ENCODE peak calls at places on chromosome 14, in six cellular contexts. C is tibial artery; D is adipocyte; R is cardiac muscle cell; F is pancreas; Q is CD8-positive, alpha-beta T cell. A is an unnamed sample. For H3K27me3, the result is how much of the 10 kb centered on the place peaks cover.

GRCh38 chr14:83779266-83779665 is 1750.7 kb upstream of the FLRT2 start:
- DNase-seq in D (peak), R (no peak), C (no peak), Q (no peak), F (no peak), A (peak)

GRCh38 chr14:99077844-99078236 is 194.2 kb downstream of the BCL11B start:
- DNase-seq in Q (peak), C (no peak), R (no peak), D (no peak), F (no peak), A (no peak)

GRCh38 chr14:64953661-64954060 is 11.1 kb upstream of the GPX2 start:
- DNase-seq in R (no peak), D (no peak), F (no peak), Q (no peak), C (no peak), A (no peak)

GRCh38 chr14:90109858-90110257 is 48.1 kb downstream of the KCNK13 start:
- DNase-seq in D (no peak), R (no peak), Q (no peak), C (no peak), F (no peak), A (no peak)

GRCh38 chr14:100304825-100305445 is 1.3 kb downstream of the SLC25A29 start:
- DNase-seq in C (peak), D (peak), R (peak), F (peak), Q (peak), A (no peak)

GRCh38 chr14:100065942-100066574 is 836 bp downstream of the EVL start:
- DNase-seq in D (no peak), F (no peak), C (no peak), Q (peak), R (peak), A (no peak)

GRCh38 chr14:74563233-74563585 is 48.8 kb downstream of the LTBP2 start:
- DNase-seq in R (no peak), D (peak), Q (no peak), C (no peak), F (no peak), A (no peak)

GRCh38 chr14:52551696-52552062 is 626 bp downstream of the TXNDC16 start:
- DNase-seq in Q (no peak), C (no peak), R (peak), D (peak), F (no peak), A (no peak)

GRCh38 chr14:52926994-52927393 is 23.9 kb downstream of the FERMT2 start:
- DNase-seq in C (no peak), F (no peak), Q (no peak), D (peak), R (no peak), A (no peak)

GRCh38 chr14:61221906-61222305 is 59.2 kb downstream of the TMEM30B start:
- DNase-seq in D (no peak), R (no peak), C (no peak), Q (no peak), F (no peak), A (no peak)

GRCh38 chr14:68364823-68365222 is 428.0 kb downstream of the ZFP36L1 start:
- DNase-seq in D (no peak), C (no peak), Q (no peak), R (no peak), F (no peak), A (peak)

GRCh38 chr14:22981090-22982012 is 1.0 kb downstream of the AJUBA start:
- DNase-seq in F (no peak), D (peak), Q (peak), C (no peak), R (peak), A (no peak)

GRCh38 chr14:24838945-24839616 is 205.1 kb upstream of the GZMB start:
- DNase-seq in Q (no peak), F (no peak), C (no peak), R (peak), D (peak), A (no peak)

GRCh38 chr14:67393689-67394088 is 18.3 kb downstream of the PLEK2 start:
- DNase-seq in R (no peak), D (no peak), C (no peak), Q (no peak), F (no peak), A (no peak)

GRCh38 chr14:67815573-67816235 is 686 bp downstream of the ZFYVE26 start:
- DNase-seq in R (peak), F (no peak), Q (no peak), C (no peak), D (peak), A (no peak)

GRCh38 chr14:31241450-31242114 is 34.0 kb upstream of the HECTD1 start:
- DNase-seq in D (no peak), Q (no peak), R (peak), F (no peak), C (no peak), A (no peak)

GRCh38 chr14:79712302-79712950 is 498.9 kb downstream of the DIO2 start:
- DNase-seq in F (no peak), Q (no peak), R (no peak), D (no peak), C (no peak), A (no peak)

GRCh38 chr14:64861916-64862315 is 17.8 kb downstream of the SPTB start:
- DNase-seq in R (no peak), F (no peak), D (no peak), Q (no peak), C (no peak), A (no peak)

GRCh38 chr14:99255621-99256482 is 16.1 kb downstream of the BCL11B start:
- DNase-seq in R (no peak), D (no peak), Q (no peak), F (no peak), C (no peak), A (no peak)

GRCh38 chr14:54117401-54117800 is 160.8 kb upstream of the BMP4 start:
- DNase-seq in R (no peak), F (no peak), C (no peak), D (no peak), Q (no peak), A (no peak)

DNA sequence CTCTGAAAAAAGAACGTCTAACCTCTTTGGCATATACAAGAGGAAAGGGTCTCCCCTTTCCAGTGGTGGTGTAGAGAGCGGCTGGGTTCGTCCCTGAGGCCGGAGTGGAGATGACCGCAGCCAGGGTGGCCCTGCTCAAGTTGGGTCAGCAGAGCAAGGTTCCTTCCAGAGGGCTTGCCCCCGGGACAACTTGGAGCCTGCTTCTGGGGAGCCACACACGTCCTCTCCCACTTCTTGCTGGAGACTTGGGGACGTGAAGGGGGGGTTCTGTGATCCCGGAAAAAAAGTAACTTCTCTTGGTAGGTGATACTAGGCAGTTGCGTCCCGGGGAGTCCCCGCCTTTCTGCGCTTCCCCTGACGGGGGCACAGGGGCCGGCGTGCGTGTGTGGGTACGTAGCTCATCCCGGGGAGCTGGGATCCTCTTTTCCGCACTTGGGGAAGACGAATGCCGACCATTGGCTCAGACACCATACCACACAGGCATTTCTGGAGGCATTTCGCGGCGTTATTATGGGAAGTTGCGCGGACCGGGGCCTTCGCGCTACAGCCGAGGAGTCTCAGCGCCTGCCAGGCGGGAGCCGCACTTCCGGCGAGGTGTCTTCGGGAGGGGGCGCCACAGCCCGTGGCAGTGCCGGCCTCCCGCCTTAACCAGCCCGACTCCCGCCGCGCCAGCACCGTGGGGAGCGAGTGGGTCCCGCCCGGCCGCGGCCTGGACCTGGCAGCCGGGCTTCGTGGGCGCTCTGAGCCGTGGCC is 14.8 kb upstream of the PAX9 start:
- DNase-seq in Q (no peak), C (no peak), R (no peak), F (no peak), D (peak), A (no peak)
- H3K27me3 ChIP-seq in Q (under half), C (half or more), R (half or more), F (under half), D (half or more), A (under half)

DNA sequence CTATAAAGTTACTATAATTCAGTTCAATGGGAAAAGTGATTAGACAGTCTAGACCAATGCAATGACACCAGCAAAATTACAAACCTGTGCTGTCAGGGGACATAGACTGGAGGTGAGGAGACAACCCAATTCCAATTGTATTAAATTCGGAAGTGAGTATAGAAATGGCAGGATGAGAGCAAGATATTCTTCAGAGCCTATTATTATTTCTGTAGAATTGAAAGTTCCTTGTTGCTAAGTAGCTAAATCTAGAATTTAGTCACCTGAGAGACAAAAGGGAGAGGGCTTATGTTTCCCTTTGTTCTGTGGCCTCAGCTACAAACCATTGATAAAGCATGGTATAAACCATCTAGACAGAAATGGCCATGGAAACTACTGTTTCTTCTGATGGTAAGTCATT is at the start of gene ADAM21:
- DNase-seq in C (no peak), D (no peak), R (no peak), Q (no peak), F (no peak), A (no peak)
- H3K27me3 ChIP-seq in C (under half), D (under half), R (under half), Q (under half), F (under half), A (under half)

DNA sequence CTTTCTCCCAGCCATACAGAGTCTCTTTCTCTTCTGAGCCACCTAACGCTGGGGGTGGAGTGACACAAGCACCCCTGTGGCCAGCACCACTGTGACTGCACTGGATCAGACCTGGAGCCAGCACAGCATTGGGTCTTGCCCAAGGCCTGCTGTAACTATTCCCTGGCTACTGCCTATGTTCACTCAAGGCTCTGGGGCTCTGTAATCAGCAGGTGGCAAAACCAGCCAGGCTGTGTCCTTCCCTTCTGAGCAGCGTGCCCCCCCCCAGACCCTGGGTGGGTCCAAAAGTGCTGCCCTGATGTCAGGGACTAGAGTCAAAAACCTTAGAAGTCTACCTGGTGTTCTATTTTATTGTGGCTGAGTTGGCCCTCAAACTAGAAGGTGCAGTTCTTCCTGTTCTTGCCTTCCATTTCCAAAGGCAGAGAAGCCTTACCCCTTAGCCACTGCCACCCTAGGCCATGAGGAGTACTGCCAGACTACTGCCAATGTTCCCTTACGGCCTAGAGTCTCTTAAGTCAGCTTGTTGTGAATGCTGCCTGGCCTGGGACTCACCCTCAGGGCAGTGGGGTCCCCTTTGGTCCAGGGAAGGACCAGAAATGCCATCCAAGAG is 49.9 kb downstream of the PELI2 start:
- DNase-seq in R (no peak), D (no peak), Q (no peak), C (no peak), F (peak), A (no peak)
- H3K27me3 ChIP-seq in R (under half), D (under half), Q (under half), C (under half), F (under half), A (under half)

DNA sequence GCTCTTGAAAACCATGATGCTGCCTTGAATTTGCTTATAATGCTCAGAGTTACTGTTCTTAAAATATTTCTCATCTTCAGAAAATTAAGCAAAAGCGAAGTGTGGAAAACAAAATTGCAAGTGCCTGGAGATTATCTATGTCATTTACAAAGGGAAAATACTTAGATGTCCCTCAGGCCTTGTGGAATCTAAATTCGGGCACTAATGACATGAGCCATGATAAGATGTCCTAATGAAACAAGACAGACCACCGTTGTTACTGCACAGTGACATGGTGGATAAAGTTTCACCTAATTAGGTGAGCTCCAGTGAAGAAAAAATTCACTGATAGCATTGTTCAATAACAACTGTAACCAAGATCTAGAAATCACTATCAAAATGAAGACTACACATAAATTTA is 30.4 kb downstream of the PPP1R13B start:
- DNase-seq in C (no peak), F (no peak), Q (no peak), R (peak), D (no peak), A (no peak)
- H3K27me3 ChIP-seq in C (under half), F (under half), Q (under half), R (under half), D (under half), A (under half)

GRCh38 chr14:63051966-63052365 is 6.7 kb upstream of the KCNH5 start:
- DNase-seq in F (no peak), Q (no peak), C (no peak), D (no peak), R (no peak), A (no peak)
- H3K27me3 ChIP-seq in F (under half), Q (under half), C (under half), D (under half), R (under half), A (under half)

GRCh38 chr14:105063041-105063440 is 2.2 kb downstream of the GPR132 start:
- DNase-seq in F (no peak), Q (no peak), D (no peak), C (no peak), R (no peak), A (no peak)

GRCh38 chr14:105060751-105061427 is 4.3 kb downstream of the GPR132 start:
- DNase-seq in F (no peak), Q (peak), D (peak), C (no peak), R (no peak), A (no peak)

GRCh38 chr14:105059917-105060565 is 5.2 kb downstream of the GPR132 start:
- DNase-seq in R (no peak), D (no peak), F (no peak), Q (no peak), C (no peak), A (no peak)

GRCh38 chr14:105062048-105062433 is 3.2 kb downstream of the GPR132 start:
- DNase-seq in D (no peak), Q (no peak), C (peak), R (no peak), F (no peak), A (no peak)

DNA sequence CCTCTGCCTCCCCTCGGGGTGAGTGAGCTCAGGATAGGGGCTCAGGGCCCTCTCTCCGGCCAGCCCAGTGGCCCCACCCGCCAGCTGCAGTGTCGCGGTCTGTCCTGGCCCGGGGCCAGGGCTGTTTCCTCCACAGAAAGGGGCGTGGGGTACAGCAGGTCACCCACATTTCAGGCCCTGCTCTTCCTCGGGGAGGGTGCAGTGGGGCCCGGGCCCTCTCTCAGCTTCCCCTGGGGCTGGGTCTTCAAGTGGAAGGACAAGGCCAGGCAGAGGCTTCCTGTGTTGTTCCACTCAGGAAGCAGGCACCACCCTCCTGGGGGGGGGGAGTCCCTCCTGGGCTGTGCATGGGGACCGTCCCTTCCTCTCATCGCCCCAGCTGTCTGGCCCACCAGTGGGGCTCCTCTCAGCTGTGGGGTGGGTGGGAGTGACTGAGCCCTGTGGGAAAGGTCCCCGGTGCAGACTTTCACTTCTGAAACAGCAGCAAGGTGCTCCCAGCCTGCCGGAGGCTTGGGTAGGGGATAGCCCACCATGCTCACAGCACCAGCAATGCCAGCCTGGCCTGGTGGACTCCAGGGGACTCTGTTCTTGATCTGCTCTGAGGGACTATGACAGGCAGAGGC is 3.7 kb downstream of the GPR132 start:
- DNase-seq in D (no peak), R (no peak), C (peak), Q (no peak), F (no peak), A (no peak)
- H3K27me3 ChIP-seq in D (under half), R (under half), C (half or more), Q (under half), F (under half), A (under half)

A was measured in kidney epithelial cell.